ENCODE peak calls at places on chromosomes 11 and 22, in four cellular contexts. F is H1, X is HepG2, K is K562. R is an unnamed sample.

GRCh38 chr11:122823564-122823963 is 14.7 kb upstream of the CRTAM start:
- DNase-seq in F (no peak), X (no peak), K (no peak), R (no peak)

GRCh38 chr11:99814021-99814420 is 793.3 kb downstream of the CNTN5 start:
- DNase-seq in F (no peak), X (no peak), K (no peak), R (no peak)

GRCh38 chr11:62266558-62266957 is 3.4 kb upstream of the SCGB2A2 start:
- DNase-seq in F (no peak), X (no peak), K (no peak), R (no peak)

GRCh38 chr22:27636716-27637503 is 164.6 kb downstream of the MN1 start:
- DNase-seq in F (no peak), X (no peak), K (no peak), R (no peak)

GRCh38 chr11:27403195-27403594 is 40.2 kb upstream of the CCDC34 start:
- DNase-seq in F (no peak), X (no peak), K (no peak), R (no peak)

GRCh38 chr11:1411301-1411700 is 21.6 kb downstream of the BRSK2 start:
- DNase-seq in F (no peak), X (no peak), K (no peak), R (no peak)

GRCh38 chr11:20707876-20708275 is 38.5 kb downstream of the NELL1 start:
- DNase-seq in F (no peak), X (no peak), K (no peak), R (no peak)

GRCh38 chr11:19988598-19988997 is 171.7 kb downstream of the DBX1 start:
- DNase-seq in F (peak), X (no peak), K (no peak), R (peak)

GRCh38 chr11:34311126-34311525 is 46.7 kb downstream of the ABTB2 start:
- DNase-seq in F (no peak), X (no peak), K (no peak), R (no peak)

GRCh38 chr22:32764330-32765116 is 37.0 kb upstream of the TIMP3 start:
- DNase-seq in F (no peak), X (no peak), K (no peak), R (no peak)

GRCh38 chr11:18706330-18707243 is 8.0 kb downstream of the TMEM86A start:
- DNase-seq in F (no peak), X (no peak), K (no peak), R (no peak)

GRCh38 chr22:46062971-46063631 is 86.1 kb upstream of the WNT7B start:
- DNase-seq in F (no peak), X (no peak), K (no peak), R (no peak)

GRCh38 chr22:29346659-29347058 is 31.2 kb upstream of the RASL10A start:
- DNase-seq in F (no peak), X (no peak), K (no peak), R (no peak)

GRCh38 chr22:48811885-48812284 is 1015.8 kb downstream of the BRD1 start:
- DNase-seq in F (no peak), X (no peak), K (no peak), R (no peak)

GRCh38 chr22:37218771-37219411 is 6.6 kb upstream of the SSTR3 start:
- DNase-seq in F (no peak), X (no peak), K (no peak), R (no peak)

DNA sequence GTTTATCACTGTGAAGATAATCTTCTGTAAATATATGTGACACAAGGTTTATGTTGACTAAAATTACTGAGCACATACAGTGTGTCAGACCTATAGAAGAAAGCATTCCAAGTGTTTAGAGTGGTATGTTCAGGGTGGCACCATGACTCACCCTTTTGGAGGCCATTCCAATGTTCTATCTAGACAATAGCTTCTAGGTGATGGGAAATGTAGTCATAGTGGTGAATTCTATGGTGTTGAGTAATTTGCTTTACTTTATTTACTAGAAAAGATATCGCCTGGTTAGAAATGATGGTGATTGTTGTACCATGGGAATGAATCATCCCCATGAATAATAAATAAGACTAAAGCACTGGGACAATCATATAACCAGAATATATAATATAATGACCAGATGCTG is 72.9 kb upstream of the OR4C15 start:
- DNase-seq in F (no peak), X (no peak), K (no peak), R (no peak)
- TF ChIP-seq FOSL1 in F (no peak), X (no peak), K (no peak), R (no peak)

DNA sequence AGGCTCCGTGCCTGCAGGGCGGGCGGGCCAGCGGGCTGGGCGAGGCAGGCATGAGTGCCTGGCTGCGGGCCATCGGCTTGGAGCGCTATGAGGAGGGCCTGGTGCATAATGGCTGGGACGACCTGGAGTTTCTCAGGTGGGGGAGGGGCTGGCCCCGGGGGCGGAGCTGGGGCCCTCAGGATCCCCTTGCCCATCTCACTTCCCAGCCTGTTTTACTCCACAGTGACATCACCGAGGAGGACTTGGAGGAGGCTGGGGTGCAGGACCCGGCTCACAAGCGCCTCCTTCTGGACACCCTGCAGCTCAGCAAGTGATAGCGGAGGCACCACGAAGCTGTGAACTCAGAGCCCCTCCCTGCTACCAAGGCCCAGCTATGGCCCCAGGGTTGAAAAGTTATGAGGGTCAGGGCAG is 5.9 kb downstream of the PHOX2A start:
- DNase-seq in F (peak), X (peak), K (peak), R (peak)
- TF ChIP-seq ZNF274 in F (no peak), X (no peak), K (no peak), R (no peak)

GRCh38 chr11:113874096-113874919 is 1.1 kb downstream of the USP28 start:
- DNase-seq in F (no peak), X (no peak), K (no peak), R (no peak)

GRCh38 chr11:113873241-113873626 is 2.1 kb downstream of the USP28 start:
- DNase-seq in F (no peak), X (no peak), K (no peak), R (no peak)

GRCh38 chr11:113875414-113876073 is at the start of gene USP28:
- DNase-seq in F (peak), X (peak), K (peak), R (peak)

GRCh38 chr11:113876074-113876797 is 864 bp upstream of the USP28 start:
- DNase-seq in F (no peak), X (no peak), K (no peak), R (no peak)

GRCh38 chr11:113874920-113875413 is 405 bp downstream of the USP28 start:
- DNase-seq in F (no peak), X (no peak), K (no peak), R (no peak)
- TF ChIP-seq FOSL1 in F (no peak), X (no peak), K (no peak), R (no peak)

GRCh38 chr11:69644071-69644961 is 3.4 kb downstream of the CCND1 start:
- DNase-seq in F (no peak), X (peak), K (peak), R (no peak)
- TF ChIP-seq ZNF274 in F (no peak), X (peak), K (no peak), R (no peak)